ENCODE peak calls at places on chromosome 13, in seven cellular contexts. I is IMR-90, Z is H9, Y is trophoblast cell, K is mesenchymal stem cell, S is H1, W is mesendoderm. E is an unnamed sample.

GRCh38 chr13:99308481-99309087 is 1.4 kb upstream of the GPR183 start:
- DNase-seq in I (peak), Z (no peak), Y (no peak), K (peak), S (no peak), W (no peak), E (no peak)

GRCh38 chr13:94481966-94482365 is 2.5 kb upstream of the DCT start:
- DNase-seq in I (peak), Z (no peak), Y (no peak), K (peak), S (no peak), W (no peak), E (no peak)

GRCh38 chr13:100523994-100524393 is 64.6 kb downstream of the GGACT start:
- DNase-seq in I (no peak), Z (no peak), Y (no peak), K (no peak), S (no peak), W (no peak), E (no peak)

GRCh38 chr13:110907951-110908898 is 6.6 kb downstream of the ANKRD10 start:
- DNase-seq in I (peak), Z (peak), Y (peak), K (peak), S (peak), W (peak), E (no peak)

GRCh38 chr13:48161530-48162179 is 66.8 kb upstream of the MED4 start:
- DNase-seq in I (no peak), Z (no peak), Y (peak), K (no peak), S (no peak), W (no peak), E (no peak)

GRCh38 chr13:33610471-33611015 is 207.4 kb upstream of the RFC3 start:
- DNase-seq in I (no peak), Z (peak), Y (no peak), K (no peak), S (peak), W (peak), E (peak)

GRCh38 chr13:41263261-41263971 is at the start of gene MTRF1:
- DNase-seq in I (peak), Z (peak), Y (peak), K (peak), S (peak), W (peak), E (peak)

GRCh38 chr13:30874561-30874960 is 31.5 kb upstream of the MEDAG start:
- DNase-seq in I (no peak), Z (no peak), Y (no peak), K (no peak), S (no peak), W (no peak), E (no peak)

GRCh38 chr13:98523455-98524102 is 53.3 kb downstream of the STK24 start:
- DNase-seq in I (no peak), Z (no peak), Y (no peak), K (no peak), S (no peak), W (no peak), E (no peak)

GRCh38 chr13:19601749-19602725 is 31.4 kb upstream of the MPHOSPH8 start:
- DNase-seq in I (peak), Z (peak), Y (no peak), K (peak), S (peak), W (peak), E (peak)

GRCh38 chr13:75145926-75146325 is 336.0 kb downstream of the TBC1D4 start:
- DNase-seq in I (no peak), Z (no peak), Y (no peak), K (no peak), S (no peak), W (no peak), E (no peak)

GRCh38 chr13:23679214-23679613 is 109.0 kb downstream of the TNFRSF19 start:
- DNase-seq in I (peak), Z (no peak), Y (no peak), K (peak), S (no peak), W (no peak), E (no peak)

GRCh38 chr13:46866150-46866549 is 30.7 kb downstream of the HTR2A start:
- DNase-seq in I (peak), Z (peak), Y (peak), K (peak), S (peak), W (peak), E (no peak)

GRCh38 chr13:40161008-40161694 is 505.3 kb downstream of the FOXO1 start:
- DNase-seq in I (no peak), Z (no peak), Y (no peak), K (peak), S (no peak), W (no peak), E (no peak)
- H2AK5ac ChIP-seq in I (no peak), Z (no peak), Y (no peak), K (no peak), S (no peak), W (no peak), E (no peak)

DNA sequence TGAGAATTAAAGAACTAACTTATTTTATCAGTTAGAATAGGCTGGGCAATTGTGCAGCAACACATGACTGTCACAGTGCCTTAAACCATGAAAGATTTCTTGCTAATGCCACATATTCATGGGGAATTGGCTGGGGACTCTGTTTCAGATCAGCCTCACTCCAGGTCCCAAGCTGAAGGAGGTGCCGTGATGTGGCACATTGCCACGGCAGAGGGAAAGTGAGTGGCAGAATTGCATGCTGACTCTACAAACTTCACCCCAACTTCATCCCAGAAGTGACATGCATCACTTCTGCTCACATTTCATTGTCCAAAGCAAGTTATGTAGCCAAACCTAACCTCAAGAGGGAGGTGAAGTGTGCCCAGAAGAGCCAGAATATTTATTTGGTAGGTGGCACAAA is 37.8 kb downstream of the OLFM4 start:
- DNase-seq in I (no peak), Z (no peak), Y (no peak), K (no peak), S (no peak), W (no peak), E (no peak)
- H2AK5ac ChIP-seq in I (no peak), Z (no peak), Y (no peak), K (no peak), S (no peak), W (no peak), E (no peak)

GRCh38 chr13:113937497-113938140 is 36.3 kb downstream of the C13orf46 start:
- DNase-seq in I (no peak), Z (no peak), Y (no peak), K (no peak), S (no peak), W (no peak), E (no peak)
- H2AK5ac ChIP-seq in I (peak), Z (no peak), Y (no peak), K (no peak), S (peak), W (no peak), E (no peak)

GRCh38 chr13:108779308-108779707 is 149.9 kb downstream of the MYO16 start:
- DNase-seq in I (no peak), Z (peak), Y (no peak), K (no peak), S (no peak), W (peak), E (no peak)

GRCh38 chr13:108780706-108781105 is 151.3 kb downstream of the MYO16 start:
- DNase-seq in I (no peak), Z (no peak), Y (no peak), K (no peak), S (no peak), W (peak), E (no peak)

GRCh38 chr13:108776650-108777049 is 147.2 kb downstream of the MYO16 start:
- DNase-seq in I (no peak), Z (no peak), Y (no peak), K (no peak), S (no peak), W (peak), E (no peak)

GRCh38 chr13:108777421-108778420 is 148.3 kb downstream of the MYO16 start:
- DNase-seq in I (peak), Z (peak), Y (no peak), K (peak), S (peak), W (peak), E (peak)
- H2AK5ac ChIP-seq in I (no peak), Z (no peak), Y (peak), K (peak), S (no peak), W (no peak), E (no peak)

GRCh38 chr13:96053003-96053703 is at the start of gene UGGT2:
- DNase-seq in I (peak), Z (peak), Y (peak), K (peak), S (peak), W (peak), E (peak)
- H2AK5ac ChIP-seq in I (peak), Z (no peak), Y (no peak), K (no peak), S (no peak), W (no peak), E (peak)

GRCh38 chr13:79197933-79198332 is 208.1 kb downstream of the RBM26 start:
- DNase-seq in I (no peak), Z (no peak), Y (no peak), K (no peak), S (no peak), W (no peak), E (no peak)
- H2AK5ac ChIP-seq in I (no peak), Z (no peak), Y (no peak), K (no peak), S (no peak), W (no peak), E (no peak)

GRCh38 chr13:26469602-26470001 is 87.9 kb upstream of the WASF3 start:
- DNase-seq in I (no peak), Z (no peak), Y (no peak), K (no peak), S (no peak), W (no peak), E (no peak)
- H2AK5ac ChIP-seq in I (no peak), Z (no peak), Y (no peak), K (no peak), S (no peak), W (no peak), E (no peak)

E was measured in neuronal stem cell.